ENCODE peak calls at places on chromosomes 16 and 17, in ten cellular contexts. M is endodermal cell, U is A549, E is pancreas, B is uterus, D is IMR-90, N is choroid plexus epithelial cell, J is cardiac muscle cell, A is HepG2, X is heart right ventricle. W is an unnamed sample.

GRCh38 chr16:81170824-81171223 is 67.7 kb upstream of the BCO1 start:
- DNase-seq in X (no peak), E (no peak), A (no peak), N (peak; percentile 9), U (no peak), D (no peak), J (peak; percentile 70), B (no peak), M (peak; percentile 92), W (no peak)

GRCh38 chr17:70054961-70055360 is 20.1 kb upstream of the KCNJ16 start:
- DNase-seq in U (no peak), A (no peak), D (no peak), N (no peak), E (no peak), J (no peak), X (no peak), B (no peak), M (no peak), W (no peak)

GRCh38 chr17:77332981-77333685 is 192.4 kb downstream of the SEC14L1 start:
- DNase-seq in B (no peak), M (no peak), J (no peak), X (no peak), D (peak; percentile 92), E (no peak), A (no peak), U (no peak), N (peak; percentile 70), W (peak; percentile 68)

GRCh38 chr17:21564262-21564661 is 128.1 kb upstream of the KCNJ18 start:
- DNase-seq in A (no peak), U (no peak), M (no peak), B (no peak), D (no peak), N (no peak), X (no peak), E (no peak), J (no peak), W (no peak)

GRCh38 chr16:50709061-50709695 is 15.8 kb downstream of the NOD2 start:
- DNase-seq in A (no peak), X (no peak), M (no peak), B (no peak), N (no peak), U (no peak), E (no peak), D (no peak), J (no peak), W (no peak)

GRCh38 chr17:48127371-48128051 is 19.9 kb downstream of the SNX11 start:
- DNase-seq in M (peak; percentile 41), A (no peak), D (no peak), B (no peak), U (peak; percentile 81), N (no peak), E (no peak), J (no peak), X (no peak), W (peak; percentile 21)

GRCh38 chr16:82507271-82507670 is 119.5 kb upstream of the CDH13 start:
- DNase-seq in U (no peak), X (no peak), N (no peak), J (no peak), D (no peak), E (no peak), B (no peak), M (peak; percentile 51), A (no peak), W (no peak)

GRCh38 chr17:56532926-56533325 is 60.6 kb upstream of the NOG start:
- DNase-seq in J (no peak), U (no peak), E (no peak), X (no peak), M (no peak), D (no peak), N (no peak), B (no peak), A (no peak), W (no peak)

GRCh38 chr17:75634754-75635609 is 1.7 kb downstream of the SMIM5 start:
- DNase-seq in M (no peak), D (no peak), B (no peak), X (no peak), N (no peak), J (no peak), U (no peak), A (no peak), E (no peak), W (no peak)

GRCh38 chr17:28384281-28385036 is 13.0 kb downstream of the SARM1 start:
- DNase-seq in X (peak; percentile 42), B (no peak), J (peak; percentile 48), D (no peak), N (no peak), E (peak; percentile 89), U (no peak), A (no peak), M (peak; percentile 87), W (no peak)

GRCh38 chr17:47316316-47316715 is 7.4 kb upstream of the EFCAB13 start:
- DNase-seq in E (no peak), M (no peak), B (no peak), X (no peak), U (no peak), J (no peak), D (peak; percentile 67), A (peak; percentile 68), N (peak; percentile 55), W (peak; percentile 54)

GRCh38 chr16:19716183-19716582 is 1.8 kb downstream of the KNOP1 start:
- DNase-seq in A (no peak), B (no peak), E (no peak), J (no peak), X (no peak), D (no peak), N (no peak), M (no peak), U (no peak), W (no peak)

GRCh38 chr16:77882359-77882758 is 94.0 kb downstream of the VAT1L start:
- DNase-seq in A (no peak), B (no peak), X (no peak), E (no peak), J (no peak), D (peak; percentile 34), N (peak; percentile 22), M (no peak), U (no peak), W (no peak)

GRCh38 chr17:29572691-29573557 is 4.4 kb downstream of the TP53I13 start:
- DNase-seq in J (peak; percentile 82), U (no peak), M (peak; percentile 90), X (peak; percentile 78), E (peak; percentile 53), A (no peak), B (peak; percentile 43), D (peak; percentile 56), N (peak; percentile 60), W (peak; percentile 59)

GRCh38 chr16:78365376-78365775 is 265.9 kb downstream of the WWOX start:
- DNase-seq in M (no peak), A (no peak), N (no peak), U (no peak), D (no peak), B (no peak), J (no peak), E (no peak), X (no peak), W (no peak)

GRCh38 chr16:2471016-2471652 is at the start of gene NTN3:
- DNase-seq in D (no peak), B (no peak), M (peak; percentile 76), N (no peak), A (no peak), J (peak; percentile 78), E (no peak), X (no peak), U (no peak), W (no peak)

GRCh38 chr16:53219795-53220194 is 165.0 kb downstream of the CHD9 start:
- DNase-seq in U (no peak), A (no peak), M (no peak), B (no peak), E (no peak), D (peak; percentile 69), N (peak; percentile 49), X (no peak), J (no peak), W (peak; percentile 57)

GRCh38 chr16:53216798-53217197 is 162.0 kb downstream of the CHD9 start:
- DNase-seq in J (no peak), A (no peak), D (no peak), B (no peak), M (no peak), E (no peak), U (no peak), N (no peak), X (no peak), W (no peak)

GRCh38 chr16:53224932-53225533 is 170.2 kb downstream of the CHD9 start:
- DNase-seq in A (no peak), N (no peak), B (no peak), X (no peak), E (no peak), U (no peak), D (peak; percentile 22), M (no peak), J (no peak), W (peak; percentile 19)

GRCh38 chr16:53220585-53220984 is 165.8 kb downstream of the CHD9 start:
- DNase-seq in D (peak; percentile 58), A (peak; percentile 20), E (no peak), M (peak; percentile 46), B (no peak), U (no peak), N (peak; percentile 82), X (no peak), J (peak; percentile 9), W (peak; percentile 60)
- TF ChIP-seq CTCF in D (peak; percentile 40), A (peak; percentile 53), E (no peak), M (peak; percentile 63), B (peak; percentile 28), U (peak; percentile 12), N (peak; percentile 63), X (peak; percentile 9), J (peak; percentile 26), W (peak; percentile 43)

DNA sequence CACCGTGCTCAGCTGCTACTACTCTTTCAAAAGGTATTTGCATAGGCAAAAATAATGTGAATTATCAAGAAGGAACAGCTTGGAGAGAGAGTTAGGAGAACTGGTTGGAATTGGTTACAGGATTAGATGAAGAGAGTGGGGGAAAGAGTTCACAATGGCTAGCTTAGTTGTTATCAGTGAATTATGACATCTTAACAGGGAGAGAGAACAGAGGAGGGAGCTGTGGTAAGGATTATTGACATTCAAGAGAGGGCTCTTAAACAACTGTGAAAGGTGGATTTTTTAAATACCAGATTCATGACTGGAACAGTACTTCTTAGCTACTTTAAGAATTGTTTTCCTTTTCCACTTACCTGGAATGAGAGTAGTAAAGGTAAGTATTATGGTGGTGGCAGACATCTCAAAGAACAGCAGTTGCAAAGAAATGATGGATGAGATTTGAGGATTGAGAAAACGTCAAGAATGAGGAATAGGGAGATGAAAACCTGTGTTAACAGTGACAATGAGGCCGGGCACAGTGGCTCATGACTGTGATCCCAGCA is 43.9 kb upstream of the SLC5A11 start:
- DNase-seq in D (peak; percentile 11), X (no peak), A (no peak), U (no peak), B (no peak), E (no peak), N (peak; percentile 46), J (peak; percentile 49), M (no peak), W (peak; percentile 19)
- H3K4me3 ChIP-seq in D (no peak overlapping the region), X (no peak overlapping the region), A (no peak overlapping the region), U (no peak overlapping the region), B (no peak overlapping the region), E (no peak overlapping the region), N (no peak overlapping the region), J (no peak overlapping the region), M (no peak overlapping the region), W (no peak overlapping the region)

GRCh38 chr17:81267390-81268067 is 27.6 kb downstream of the SLC38A10 start:
- DNase-seq in U (no peak), M (no peak), N (no peak), J (no peak), B (no peak), E (no peak), X (no peak), D (no peak), A (no peak), W (no peak)
- TF ChIP-seq CTCF in U (no peak), M (no peak), N (no peak), J (no peak), B (no peak), E (no peak), X (no peak), D (no peak), A (no peak), W (no peak)

GRCh38 chr17:17413821-17414220 is 63.0 kb upstream of the MED9 start:
- DNase-seq in M (no peak), B (no peak), A (no peak), D (no peak), N (no peak), U (no peak), J (no peak), E (no peak), X (no peak), W (no peak)
- H3K4me3 ChIP-seq in M (no peak overlapping the region), B (no peak overlapping the region), A (no peak overlapping the region), D (no peak overlapping the region), N (no peak overlapping the region), U (no peak overlapping the region), J (no peak overlapping the region), E (no peak overlapping the region), X (no peak overlapping the region), W (no peak overlapping the region)